ENCODE peak calls at places on chromosomes 6 and 20, in four cellular contexts. One of them, this sample, is unnamed.

GRCh38 chr20:53613748-53614147 is 20.1 kb upstream of the ZNF217 start:
- DNase-seq in activated T-helper 9 cell treated with anti-CD3 and anti-CD28 coated beads, Interleukin-2, amount 50 U/mL, for 16 hours: no peak
- DNase-seq in colonic mucosa: no peak
- DNase-seq in foreskin fibroblast: peak; percentile 49
- DNase-seq in this sample: no peak

GRCh38 chr20:58287638-58288037 is 21.9 kb upstream of the RAB22A start:
- DNase-seq in colonic mucosa: no peak
- DNase-seq in foreskin fibroblast: no peak
- DNase-seq in activated T-helper 9 cell treated with anti-CD3 and anti-CD28 coated beads, Interleukin-2, amount 50 U/mL, for 16 hours: no peak
- DNase-seq in this sample: no peak

GRCh38 chr6:161237176-161237575 is 36.7 kb downstream of the AGPAT4 start:
- DNase-seq in colonic mucosa: no peak
- DNase-seq in foreskin fibroblast: peak; percentile 28
- DNase-seq in activated T-helper 9 cell treated with anti-CD3 and anti-CD28 coated beads, Interleukin-2, amount 50 U/mL, for 16 hours: no peak
- DNase-seq in this sample: no peak

GRCh38 chr20:1345756-1346093 is 16.8 kb upstream of the SDCBP2 start:
- DNase-seq in colonic mucosa: no peak
- DNase-seq in foreskin fibroblast: no peak
- DNase-seq in activated T-helper 9 cell treated with anti-CD3 and anti-CD28 coated beads, Interleukin-2, amount 50 U/mL, for 16 hours: no peak
- DNase-seq in this sample: no peak

GRCh38 chr20:53126185-53126584 is 154.0 kb downstream of the TSHZ2 start:
- DNase-seq in activated T-helper 9 cell treated with anti-CD3 and anti-CD28 coated beads, Interleukin-2, amount 50 U/mL, for 16 hours: no peak
- DNase-seq in foreskin fibroblast: no peak
- DNase-seq in colonic mucosa: no peak
- DNase-seq in this sample: no peak

GRCh38 chr6:153092082-153093013 is 38.7 kb downstream of the RGS17 start:
- DNase-seq in colonic mucosa: no peak
- DNase-seq in activated T-helper 9 cell treated with anti-CD3 and anti-CD28 coated beads, Interleukin-2, amount 50 U/mL, for 16 hours: no peak
- DNase-seq in foreskin fibroblast: peak; percentile 94
- DNase-seq in this sample: no peak

GRCh38 chr6:15386756-15387112 is 140.9 kb downstream of the JARID2 start:
- DNase-seq in activated T-helper 9 cell treated with anti-CD3 and anti-CD28 coated beads, Interleukin-2, amount 50 U/mL, for 16 hours: no peak
- DNase-seq in foreskin fibroblast: peak; percentile 51
- DNase-seq in colonic mucosa: no peak
- DNase-seq in this sample: no peak

GRCh38 chr20:62543470-62544302 is 67.9 kb upstream of the GATA5 start:
- DNase-seq in activated T-helper 9 cell treated with anti-CD3 and anti-CD28 coated beads, Interleukin-2, amount 50 U/mL, for 16 hours: no peak
- DNase-seq in foreskin fibroblast: no peak
- DNase-seq in colonic mucosa: no peak
- DNase-seq in this sample: no peak

GRCh38 chr20:50913976-50914375 is 17.3 kb downstream of the ADNP start:
- DNase-seq in foreskin fibroblast: peak; percentile 91
- DNase-seq in colonic mucosa: no peak
- DNase-seq in activated T-helper 9 cell treated with anti-CD3 and anti-CD28 coated beads, Interleukin-2, amount 50 U/mL, for 16 hours: no peak
- DNase-seq in this sample: no peak

GRCh38 chr6:4413073-4413472 is 277.7 kb upstream of the ECI2 start:
- DNase-seq in activated T-helper 9 cell treated with anti-CD3 and anti-CD28 coated beads, Interleukin-2, amount 50 U/mL, for 16 hours: no peak
- DNase-seq in colonic mucosa: no peak
- DNase-seq in foreskin fibroblast: peak; percentile 47
- DNase-seq in this sample: no peak

GRCh38 chr6:166969390-166970002 is 13.1 kb upstream of the RNASET2 start:
- DNase-seq in activated T-helper 9 cell treated with anti-CD3 and anti-CD28 coated beads, Interleukin-2, amount 50 U/mL, for 16 hours: no peak
- DNase-seq in foreskin fibroblast: peak; percentile 67
- DNase-seq in colonic mucosa: no peak
- DNase-seq in this sample: no peak

GRCh38 chr6:145077382-145077781 is 657.9 kb downstream of the EPM2A start:
- DNase-seq in foreskin fibroblast: no peak
- DNase-seq in colonic mucosa: no peak
- DNase-seq in activated T-helper 9 cell treated with anti-CD3 and anti-CD28 coated beads, Interleukin-2, amount 50 U/mL, for 16 hours: no peak
- DNase-seq in this sample: no peak

GRCh38 chr6:53494076-53494475 is 50.8 kb downstream of the GCLC start:
- DNase-seq in colonic mucosa: no peak
- DNase-seq in activated T-helper 9 cell treated with anti-CD3 and anti-CD28 coated beads, Interleukin-2, amount 50 U/mL, for 16 hours: no peak
- DNase-seq in foreskin fibroblast: peak; percentile 28
- DNase-seq in this sample: no peak

GRCh38 chr6:9745476-9745875 is 669.4 kb downstream of the TFAP2A start:
- DNase-seq in foreskin fibroblast: no peak
- DNase-seq in colonic mucosa: no peak
- DNase-seq in activated T-helper 9 cell treated with anti-CD3 and anti-CD28 coated beads, Interleukin-2, amount 50 U/mL, for 16 hours: no peak
- DNase-seq in this sample: no peak

GRCh38 chr20:12064540-12064939 is 146.8 kb downstream of the BTBD3 start:
- DNase-seq in activated T-helper 9 cell treated with anti-CD3 and anti-CD28 coated beads, Interleukin-2, amount 50 U/mL, for 16 hours: no peak
- DNase-seq in foreskin fibroblast: no peak
- DNase-seq in colonic mucosa: no peak
- DNase-seq in this sample: no peak